ENCODE peak calls at places on chromosomes 11 and 22, in four cellular contexts. One of them, this sample, is unnamed.

GRCh38 chr11:2581931-2582435 is 117.8 kb downstream of the KCNQ1OT1 start:
- DNase-seq in GM12878: no peak
- DNase-seq in HepG2: no peak
- DNase-seq in K562: no peak
- DNase-seq in this sample: no peak

GRCh38 chr22:25219948-25220442 is 556 bp downstream of the CRYBB2 start:
- DNase-seq in GM12878: no peak
- DNase-seq in K562: no peak
- DNase-seq in HepG2: no peak
- DNase-seq in this sample: no peak

GRCh38 chr11:119315139-119316016 is 1.6 kb downstream of the MCAM start:
- DNase-seq in GM12878: no peak
- DNase-seq in HepG2: no peak
- DNase-seq in K562: no peak
- DNase-seq in this sample: peak; percentile 74

GRCh38 chr22:23522642-23523251 is 57.3 kb downstream of the IGLL1 start:
- DNase-seq in GM12878: no peak
- DNase-seq in HepG2: peak; percentile 36
- DNase-seq in K562: peak; percentile 20
- DNase-seq in this sample: no peak

GRCh38 chr22:26391623-26392022 is 37.4 kb upstream of the ASPHD2 start:
- DNase-seq in GM12878: no peak
- DNase-seq in K562: no peak
- DNase-seq in HepG2: no peak
- DNase-seq in this sample: no peak

GRCh38 chr11:121655481-121656332 is 202.9 kb upstream of the SORL1-AS1 start:
- DNase-seq in K562: peak; percentile 82
- DNase-seq in GM12878: peak; percentile 25
- DNase-seq in HepG2: peak; percentile 69
- DNase-seq in this sample: peak; percentile 94

GRCh38 chr22:23193882-23194281 is 13.6 kb downstream of the BCR start:
- DNase-seq in K562: no peak
- DNase-seq in GM12878: no peak
- DNase-seq in HepG2: no peak
- DNase-seq in this sample: no peak

GRCh38 chr11:75166791-75167190 is 15.9 kb downstream of the SLCO2B1 start:
- DNase-seq in K562: no peak
- DNase-seq in GM12878: no peak
- DNase-seq in HepG2: no peak
- DNase-seq in this sample: no peak

GRCh38 chr11:118194835-118195627 is 18.6 kb upstream of the SCN2B start:
- DNase-seq in GM12878: no peak
- DNase-seq in HepG2: peak; percentile 98
- DNase-seq in K562: no peak
- DNase-seq in this sample: no peak

GRCh38 chr11:65526744-65527143 is 1.9 kb downstream of the SCYL1 start:
- DNase-seq in HepG2: no peak
- DNase-seq in K562: no peak
- DNase-seq in GM12878: no peak
- DNase-seq in this sample: no peak
- H3K36me3 ChIP-seq in HepG2: peaks cover 18% of the 10 kb centered on the region
- H3K36me3 ChIP-seq in K562: peaks cover 52% of the 10 kb centered on the region
- H3K36me3 ChIP-seq in GM12878: peaks cover 26% of the 10 kb centered on the region
- H3K36me3 ChIP-seq in this sample: no peaks in the 10 kb centered on the region

GRCh38 chr11:65492637-65493366 is 6.0 kb upstream of the MALAT1 start:
- DNase-seq in GM12878: peak; percentile 68
- DNase-seq in HepG2: no peak
- DNase-seq in K562: no peak
- DNase-seq in this sample: no peak
- TF ChIP-seq CREB1 in GM12878: no peak
- TF ChIP-seq CREB1 in HepG2: no peak
- TF ChIP-seq CREB1 in K562: no peak
- TF ChIP-seq CREB1 in this sample: no peak

DNA sequence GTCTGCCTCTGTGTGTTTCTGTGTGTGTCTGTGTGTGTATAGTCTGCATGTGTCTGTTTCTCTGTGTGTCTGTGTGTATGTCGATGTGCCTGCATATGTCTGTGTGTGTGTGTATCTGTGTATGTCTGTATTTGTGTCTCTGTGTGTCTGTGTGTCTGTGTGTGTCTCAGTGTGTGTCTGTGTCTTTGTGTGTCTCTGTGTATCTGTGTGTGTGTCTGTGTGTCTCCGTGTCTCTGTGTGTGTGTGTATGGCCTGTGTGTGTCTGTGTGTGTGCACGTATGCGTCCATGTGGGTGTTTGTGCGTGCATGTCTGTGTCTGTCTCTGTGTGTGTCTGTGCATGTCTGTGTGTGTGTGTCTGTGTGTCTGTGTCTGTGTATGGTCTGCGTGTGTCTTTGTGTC is 439 bp downstream of the SNX32 start:
- DNase-seq in HepG2: no peak
- DNase-seq in K562: no peak
- DNase-seq in GM12878: no peak
- DNase-seq in this sample: no peak
- TF ChIP-seq USF2 in HepG2: no peak
- TF ChIP-seq USF2 in K562: no peak
- TF ChIP-seq USF2 in GM12878: no peak
- TF ChIP-seq USF2 in this sample: no peak

GRCh38 chr22:27518583-27519437 is 282.7 kb downstream of the MN1 start:
- DNase-seq in GM12878: no peak
- DNase-seq in K562: no peak
- DNase-seq in HepG2: no peak
- DNase-seq in this sample: no peak
- H3K36me3 ChIP-seq in GM12878: no peaks in the 10 kb centered on the region
- H3K36me3 ChIP-seq in K562: no peaks in the 10 kb centered on the region
- H3K36me3 ChIP-seq in HepG2: no peaks in the 10 kb centered on the region
- H3K36me3 ChIP-seq in this sample: no peaks in the 10 kb centered on the region

This sample was measured in H1.